ENCODE peak calls at places on chromosomes 13 and 19, in five cellular contexts. One of them, this sample, is unnamed.
A peak's percentile ranks its signal among the peaks of the same experiment; 100 is the strongest.

GRCh38 chr19:4521170-4521887 is 3.0 kb upstream of the PLIN4 start:
- DNase-seq in A549: no peak
- DNase-seq in GM12878: no peak
- DNase-seq in H1: no peak
- DNase-seq in HepG2: peak; percentile 60
- DNase-seq in this sample: no peak

GRCh38 chr19:36110487-36111199 is at the start of gene OVOL3:
- DNase-seq in A549: no peak
- DNase-seq in GM12878: no peak
- DNase-seq in H1: no peak
- DNase-seq in HepG2: no peak
- DNase-seq in this sample: no peak

GRCh38 chr19:46813570-46814358 is 25.4 kb upstream of the SLC1A5 start:
- DNase-seq in A549: peak; percentile 47
- DNase-seq in GM12878: no peak
- DNase-seq in H1: no peak
- DNase-seq in HepG2: peak; percentile 56
- DNase-seq in this sample: no peak

GRCh38 chr19:12766051-12766521 is 9.3 kb downstream of the HOOK2 start:
- DNase-seq in A549: peak; percentile 82
- DNase-seq in GM12878: no peak
- DNase-seq in H1: no peak
- DNase-seq in HepG2: peak; percentile 76
- DNase-seq in this sample: peak; percentile 72

GRCh38 chr13:53042897-53043296 is 14.3 kb downstream of the OLFM4 start:
- DNase-seq in A549: no peak
- DNase-seq in GM12878: no peak
- DNase-seq in H1: no peak
- DNase-seq in HepG2: no peak
- DNase-seq in this sample: no peak

GRCh38 chr13:73056054-73056962 is 2.5 kb upstream of the KLF5 start:
- DNase-seq in A549: peak; percentile 56
- DNase-seq in GM12878: no peak
- DNase-seq in H1: no peak
- DNase-seq in HepG2: peak; percentile 70
- DNase-seq in this sample: no peak

GRCh38 chr13:111328111-111328802 is 7.8 kb downstream of the TEX29 start:
- DNase-seq in A549: no peak
- DNase-seq in GM12878: no peak
- DNase-seq in H1: no peak
- DNase-seq in HepG2: no peak
- DNase-seq in this sample: no peak

GRCh38 chr19:18839465-18840287 is 7.9 kb downstream of the UPF1 start:
- DNase-seq in A549: no peak
- DNase-seq in GM12878: no peak
- DNase-seq in H1: no peak
- DNase-seq in HepG2: peak; percentile 87
- DNase-seq in this sample: no peak

GRCh38 chr19:22882797-22883196 is 50.7 kb downstream of the ZNF723 start:
- DNase-seq in A549: no peak
- DNase-seq in GM12878: no peak
- DNase-seq in H1: no peak
- DNase-seq in HepG2: peak; percentile 15
- DNase-seq in this sample: peak; percentile 10

GRCh38 chr13:74444161-74444571 is 310.0 kb upstream of the KLF12 start:
- DNase-seq in A549: no peak
- DNase-seq in GM12878: no peak
- DNase-seq in H1: no peak
- DNase-seq in HepG2: no peak
- DNase-seq in this sample: no peak

GRCh38 chr19:10270180-10270615 is 722 bp upstream of the ICAM1 start:
- DNase-seq in A549: no peak
- DNase-seq in GM12878: no peak
- DNase-seq in H1: no peak
- DNase-seq in HepG2: no peak
- DNase-seq in this sample: peak; percentile 48

GRCh38 chr13:101326710-101327109 is 89.6 kb downstream of the NALCN start:
- DNase-seq in A549: no peak
- DNase-seq in GM12878: no peak
- DNase-seq in H1: no peak
- DNase-seq in HepG2: no peak
- DNase-seq in this sample: no peak

GRCh38 chr13:101327844-101328243 is 88.5 kb downstream of the NALCN start:
- DNase-seq in A549: no peak
- DNase-seq in GM12878: no peak
- DNase-seq in H1: no peak
- DNase-seq in HepG2: no peak
- DNase-seq in this sample: no peak

GRCh38 chr13:101332583-101332982 is 83.7 kb downstream of the NALCN start:
- DNase-seq in A549: no peak
- DNase-seq in GM12878: no peak
- DNase-seq in H1: no peak
- DNase-seq in HepG2: no peak
- DNase-seq in this sample: no peak

DNA sequence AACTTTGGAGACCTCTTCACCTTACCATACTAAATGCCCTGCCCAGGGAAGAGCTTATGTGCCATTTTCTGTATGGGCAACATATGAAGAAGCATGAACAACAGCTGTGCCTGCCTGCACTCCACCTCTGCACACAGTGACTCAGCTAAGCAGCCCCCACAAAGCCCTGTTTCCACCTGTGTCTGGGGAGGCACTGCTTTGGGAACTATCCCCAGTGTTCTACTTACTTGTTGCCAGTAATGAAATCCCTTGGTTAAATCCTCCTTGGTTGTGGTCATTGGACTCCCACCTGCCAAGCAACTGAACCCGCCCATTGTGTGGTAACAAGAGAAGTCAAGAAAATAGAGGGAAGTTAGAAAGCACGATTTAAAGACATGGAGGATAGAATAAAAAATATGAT is 84.6 kb downstream of the NALCN start:
- DNase-seq in A549: no peak
- DNase-seq in GM12878: no peak
- DNase-seq in H1: no peak
- DNase-seq in HepG2: no peak
- DNase-seq in this sample: no peak
- TF ChIP-seq KDM1A in A549: no peak
- TF ChIP-seq KDM1A in GM12878: no peak
- TF ChIP-seq KDM1A in H1: no peak
- TF ChIP-seq KDM1A in HepG2: no peak
- TF ChIP-seq KDM1A in this sample: no peak

DNA sequence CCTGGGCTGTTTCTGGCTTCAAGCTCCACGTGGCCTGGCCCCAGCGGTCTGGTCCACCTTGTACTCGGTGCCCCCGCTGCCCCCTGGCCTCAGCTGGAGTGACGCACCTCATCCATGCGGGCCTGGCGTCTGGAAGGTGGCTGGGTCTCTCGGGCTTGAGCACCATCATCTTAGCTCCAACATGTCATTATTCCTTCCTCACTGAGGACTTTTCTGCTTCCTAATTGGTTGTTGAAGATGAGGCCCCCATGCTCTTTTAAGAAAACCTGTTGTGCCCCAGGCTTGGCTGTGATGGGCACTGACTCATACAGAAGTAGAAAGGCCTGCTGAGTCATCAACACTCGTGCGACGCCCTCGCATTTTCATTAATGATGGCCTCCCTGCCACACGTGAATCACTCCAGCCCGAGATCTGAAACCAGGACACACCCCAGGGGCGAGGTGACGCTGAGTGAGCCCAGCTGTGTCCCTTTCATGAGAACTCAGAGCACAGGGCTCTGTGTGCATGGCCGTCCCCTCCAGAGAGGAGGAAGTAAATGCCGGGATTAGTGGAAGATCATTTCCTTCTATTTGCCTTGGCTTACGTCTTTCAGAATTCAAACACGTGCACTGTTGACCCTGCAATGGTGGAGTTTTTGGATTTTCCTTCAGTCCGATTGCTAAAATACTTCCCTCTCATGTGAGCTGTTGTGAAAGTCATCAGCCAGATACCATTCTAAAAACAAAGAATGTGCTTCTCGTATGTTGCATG is 14.0 kb upstream of the GJA3 start:
- DNase-seq in A549: peak; percentile 69
- DNase-seq in GM12878: peak; percentile 43
- DNase-seq in H1: peak; percentile 53
- DNase-seq in HepG2: peak; percentile 26
- DNase-seq in this sample: peak; percentile 45
- TF ChIP-seq KDM1A in A549: no peak
- TF ChIP-seq KDM1A in GM12878: no peak
- TF ChIP-seq KDM1A in H1: no peak
- TF ChIP-seq KDM1A in HepG2: no peak
- TF ChIP-seq KDM1A in this sample: no peak

GRCh38 chr13:113074401-113074800 is 31.2 kb upstream of the F7 start:
- DNase-seq in A549: no peak
- DNase-seq in GM12878: no peak
- DNase-seq in H1: no peak
- DNase-seq in HepG2: no peak
- DNase-seq in this sample: no peak
- TF ChIP-seq KDM1A in A549: no peak
- TF ChIP-seq KDM1A in GM12878: no peak
- TF ChIP-seq KDM1A in H1: no peak
- TF ChIP-seq KDM1A in HepG2: no peak
- TF ChIP-seq KDM1A in this sample: no peak

DNA sequence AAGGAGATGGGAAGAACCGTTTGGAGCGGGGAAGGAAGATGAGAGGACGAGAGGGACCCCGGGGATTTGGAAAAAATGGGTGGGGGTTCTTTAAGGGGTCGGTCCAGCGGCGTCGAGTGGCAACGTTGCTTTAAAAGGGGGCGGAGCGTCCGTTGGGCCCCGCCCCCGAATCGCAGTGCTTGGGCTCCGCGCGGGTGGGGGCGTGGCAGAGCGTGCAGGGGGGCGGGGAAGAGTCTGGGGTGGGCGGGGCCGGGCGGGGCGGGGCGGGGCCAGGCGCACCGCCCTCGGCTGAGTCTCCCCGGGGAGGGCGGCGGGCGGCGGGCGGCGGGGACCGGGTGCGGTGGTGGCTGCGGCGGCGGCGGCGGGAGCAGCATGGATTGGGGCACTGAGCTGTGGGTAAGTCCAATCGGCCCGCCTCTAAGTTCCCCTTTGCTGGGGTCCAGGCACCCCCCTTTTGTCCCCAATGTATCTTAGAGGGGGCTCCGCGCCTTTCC is at the start of gene TRIP10:
- DNase-seq in A549: peak; percentile 65
- DNase-seq in GM12878: no peak
- DNase-seq in H1: no peak
- DNase-seq in HepG2: peak; percentile 68
- DNase-seq in this sample: peak; percentile 84
- TF ChIP-seq KDM1A in A549: no peak
- TF ChIP-seq KDM1A in GM12878: no peak
- TF ChIP-seq KDM1A in H1: no peak
- TF ChIP-seq KDM1A in HepG2: no peak
- TF ChIP-seq KDM1A in this sample: no peak